ENCODE peak calls at places on chromosome 22, in five cellular contexts. M is HCT116, A is SK-N-SH, E is H1, Y is IMR-90. F is an unnamed sample.

GRCh38 chr22:39039306-39040126 is 1.1 kb upstream of the APOBEC3F start:
- DNase-seq in M (no peak), A (no peak), E (no peak), Y (no peak), F (no peak)

GRCh38 chr22:24834845-24835570 is 29.0 kb downstream of the SGSM1 start:
- DNase-seq in E (peak; percentile 57), A (peak; percentile 64), Y (peak; percentile 11), M (peak; percentile 37), F (no peak)

GRCh38 chr22:50481440-50482106 is at the start of gene ADM2:
- DNase-seq in Y (no peak), M (no peak), E (peak; percentile 89), A (peak; percentile 91), F (peak; percentile 97)

GRCh38 chr22:32695451-32695891 is 106.0 kb upstream of the TIMP3 start:
- DNase-seq in E (no peak), M (peak; percentile 21), Y (peak; percentile 95), A (no peak), F (peak; percentile 91)

GRCh38 chr22:25021409-25021808 is 68.9 kb downstream of the KIAA1671 start:
- DNase-seq in M (no peak), E (no peak), Y (no peak), A (no peak), F (no peak)

GRCh38 chr22:19044381-19044780 is 77.8 kb downstream of the DGCR2 start:
- DNase-seq in E (no peak), M (no peak), Y (no peak), A (no peak), F (peak; percentile 37)

GRCh38 chr22:29253561-29254282 is 14.1 kb downstream of the RHBDD3 start:
- DNase-seq in E (no peak), A (peak; percentile 9), Y (no peak), M (no peak), F (peak; percentile 32)

GRCh38 chr22:29609139-29609538 is 5.7 kb downstream of the NF2 start:
- DNase-seq in Y (no peak), A (no peak), E (no peak), M (no peak), F (no peak)

GRCh38 chr22:23098718-23099524 is 28.6 kb downstream of the GNAZ start:
- DNase-seq in M (no peak), A (no peak), E (no peak), Y (no peak), F (no peak)

GRCh38 chr22:19962909-19963806 is 21.5 kb upstream of the TXNRD2 start:
- DNase-seq in M (peak; percentile 86), A (no peak), Y (peak; percentile 58), E (peak; percentile 74), F (peak; percentile 65)

GRCh38 chr22:38271927-38272372 is 860 bp downstream of the TMEM184B start:
- DNase-seq in A (no peak), E (peak; percentile 68), Y (no peak), M (no peak), F (peak; percentile 76)

GRCh38 chr22:20446383-20446970 is 8.9 kb upstream of the SCARF2 start:
- DNase-seq in A (no peak), M (no peak), Y (no peak), E (no peak), F (no peak)

GRCh38 chr22:40418366-40419201 is 48.2 kb downstream of the SGSM3 start:
- DNase-seq in M (no peak), E (peak; percentile 42), A (no peak), Y (peak; percentile 56), F (peak; percentile 83)
- H3K4me3 ChIP-seq in M (no peak overlapping the region), E (no peak overlapping the region), A (no peak overlapping the region), Y (no peak overlapping the region), F (no peak overlapping the region)

GRCh38 chr22:27554106-27554814 is 247.3 kb downstream of the MN1 start:
- DNase-seq in A (no peak), M (no peak), Y (peak; percentile 20), E (no peak), F (no peak)
- H2AFZ ChIP-seq in A (no peak overlapping the region), M (no peak overlapping the region), Y (no peak overlapping the region), E (no peak overlapping the region), F (no peak overlapping the region)

GRCh38 chr22:36362819-36363377 is 24.9 kb downstream of the MYH9 start:
- DNase-seq in Y (no peak), E (no peak), M (no peak), A (no peak), F (peak; percentile 81)

GRCh38 chr22:36363378-36363931 is 24.3 kb downstream of the MYH9 start:
- DNase-seq in M (no peak), E (no peak), Y (no peak), A (no peak), F (no peak)

GRCh38 chr22:36360011-36360410 is 27.8 kb downstream of the MYH9 start:
- DNase-seq in E (no peak), A (no peak), Y (no peak), M (no peak), F (peak; percentile 25)

GRCh38 chr22:36360871-36361383 is 26.8 kb downstream of the MYH9 start:
- DNase-seq in A (no peak), M (no peak), E (no peak), Y (peak; percentile 76), F (peak; percentile 21)

DNA sequence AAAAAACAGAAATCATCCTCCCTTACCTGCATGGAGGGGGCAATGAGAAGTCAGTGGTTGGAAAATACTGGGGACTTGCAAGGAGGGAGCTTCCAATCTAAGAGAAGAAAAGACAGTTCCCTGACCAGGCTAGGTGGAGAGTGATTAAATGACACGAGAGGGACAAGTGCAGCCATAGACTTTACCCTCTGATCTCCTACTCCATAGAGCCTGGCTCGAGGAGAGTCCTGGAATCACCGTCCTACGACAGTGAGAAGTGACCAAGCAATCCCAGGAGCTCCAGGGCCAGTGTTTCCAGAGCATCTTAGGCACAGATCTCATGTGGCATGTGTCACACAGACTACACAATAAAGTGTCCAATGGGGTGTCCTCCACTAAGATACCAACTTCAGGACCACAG is 25.7 kb downstream of the MYH9 start:
- DNase-seq in E (no peak), Y (no peak), M (no peak), A (no peak), F (peak; percentile 62)
- H3K4me2 ChIP-seq in E (no peak overlapping the region), Y (peak overlapping the region; percentile 14), M (peak overlapping the region; percentile 10), A (peak overlapping the region; percentile 75), F (peak overlapping the region; percentile 68)

GRCh38 chr22:47822459-47822858 is 1060.0 kb downstream of the TBC1D22A start:
- DNase-seq in Y (no peak), M (no peak), A (no peak), E (no peak), F (no peak)

GRCh38 chr22:47826016-47826415 is 1063.6 kb downstream of the TBC1D22A start:
- DNase-seq in A (no peak), Y (no peak), E (no peak), M (no peak), F (no peak)
- H3K4me3 ChIP-seq in A (no peak overlapping the region), Y (no peak overlapping the region), E (no peak overlapping the region), M (no peak overlapping the region), F (no peak overlapping the region)